ENCODE peak calls at places on chromosomes 2 and 18, in seven cellular contexts. N, D, B, O, J, T and K are unnamed samples. For H4K20me1, the result is how much of the 10 kb centered on the place peaks cover.

GRCh38 chr2:53530126-53530525 is 237.5 kb upstream of the CHAC2 start:
- DNase-seq in B (no peak), J (no peak), O (no peak), N (no peak), T (no peak), D (no peak), K (no peak)

GRCh38 chr18:49788327-49788908 is 24.9 kb downstream of the ACAA2 start:
- DNase-seq in D (no peak), J (no peak), T (peak), N (no peak), O (no peak), B (peak), K (no peak)

GRCh38 chr2:43399098-43399497 is 172.7 kb upstream of the ZFP36L2 start:
- DNase-seq in N (no peak), J (no peak), T (no peak), O (no peak), B (no peak), D (no peak), K (no peak)

GRCh38 chr2:173355866-173356508 is 1.3 kb downstream of the CDCA7 start:
- DNase-seq in O (no peak), J (no peak), B (peak), D (no peak), N (peak), T (no peak), K (no peak)

GRCh38 chr2:29983308-29983707 is 61.9 kb upstream of the ALK start:
- DNase-seq in B (no peak), D (no peak), J (no peak), O (no peak), N (no peak), T (no peak), K (no peak)

GRCh38 chr18:76471593-76471992 is 23.4 kb downstream of the ZNF516 start:
- DNase-seq in T (no peak), D (no peak), J (no peak), O (no peak), B (no peak), N (no peak), K (no peak)

GRCh38 chr2:158232476-158232875 is 130.8 kb downstream of the UPP2 start:
- DNase-seq in T (no peak), O (no peak), N (peak), D (peak), B (peak), J (no peak), K (no peak)

GRCh38 chr2:237210297-237210696 is 124.6 kb downstream of the COPS8 start:
- DNase-seq in O (no peak), D (no peak), T (no peak), J (no peak), B (no peak), N (no peak), K (no peak)

GRCh38 chr2:216557820-216558219 is 59.2 kb downstream of the RPL37A start:
- DNase-seq in T (no peak), J (no peak), N (no peak), B (no peak), D (no peak), O (no peak), K (no peak)

GRCh38 chr2:118388771-118389170 is 300.5 kb downstream of the INSIG2 start:
- DNase-seq in B (no peak), D (no peak), O (no peak), N (no peak), T (no peak), J (no peak), K (no peak)

GRCh38 chr2:188291617-188292445 is at the start of gene GULP1:
- DNase-seq in T (no peak), J (peak), O (peak), B (peak), N (peak), D (no peak), K (peak)

GRCh38 chr2:30759481-30759880 is 47.8 kb downstream of the CAPN13 start:
- DNase-seq in O (no peak), B (no peak), J (no peak), T (no peak), N (no peak), D (no peak), K (no peak)

GRCh38 chr18:35481960-35482366 is 15.8 kb downstream of the INO80C start:
- DNase-seq in J (no peak), D (no peak), O (no peak), B (no peak), N (peak), T (no peak), K (no peak)

GRCh38 chr2:38269421-38269820 is 107.7 kb downstream of the ATL2 start:
- DNase-seq in B (no peak), T (no peak), N (no peak), D (no peak), O (no peak), J (no peak), K (no peak)

GRCh38 chr2:47336259-47337238 is 66.4 kb upstream of the MSH2 start:
- DNase-seq in J (peak), N (no peak), T (peak), D (no peak), B (no peak), O (no peak), K (peak)

GRCh38 chr18:35506024-35506712 is 8.4 kb upstream of the INO80C start:
- DNase-seq in J (no peak), T (no peak), O (no peak), N (no peak), D (no peak), B (peak), K (no peak)

GRCh38 chr2:98808546-98808945 is 77.6 kb upstream of the MGAT4A start:
- DNase-seq in N (no peak), T (no peak), B (no peak), J (no peak), O (no peak), D (no peak), K (no peak)
- TF ChIP-seq POLR2AphosphoS5 in N (no peak), T (no peak), B (no peak), J (no peak), O (no peak), D (no peak), K (no peak)

GRCh38 chr2:236177604-236177966 is 9.4 kb upstream of the GBX2 start:
- DNase-seq in D (peak), N (peak), O (peak), T (no peak), J (peak), B (peak), K (peak)

GRCh38 chr2:236176951-236177350 is 8.8 kb upstream of the GBX2 start:
- DNase-seq in T (no peak), N (no peak), O (no peak), J (no peak), B (no peak), D (no peak), K (no peak)

GRCh38 chr2:236178921-236179652 is 10.9 kb upstream of the GBX2 start:
- DNase-seq in N (no peak), B (peak), T (no peak), D (no peak), O (no peak), J (no peak), K (peak)

GRCh38 chr2:236179653-236180500 is 11.7 kb upstream of the GBX2 start:
- DNase-seq in B (peak), O (no peak), T (no peak), D (no peak), J (no peak), N (no peak), K (peak)

GRCh38 chr2:236177967-236178909 is 10.1 kb upstream of the GBX2 start:
- DNase-seq in B (peak), D (peak), T (no peak), N (peak), J (peak), O (peak), K (peak)
- TF ChIP-seq EZH2 in B (no peak), D (no peak), T (no peak), N (no peak), J (no peak), O (no peak), K (no peak)

GRCh38 chr2:103669579-103669978 is 907.7 kb downstream of the TMEM182 start:
- DNase-seq in T (no peak), D (no peak), O (no peak), N (no peak), J (no peak), B (no peak), K (no peak)
- H4K20me1 ChIP-seq in T (under half), D (under half), O (under half), N (under half), J (under half), B (under half), K (under half)

GRCh38 chr2:3585239-3586109 is 9.4 kb upstream of the COLEC11 start:
- DNase-seq in T (no peak), D (no peak), O (no peak), J (peak), N (peak), B (peak), K (no peak)
- TF ChIP-seq POLR2AphosphoS5 in T (no peak), D (no peak), O (no peak), J (no peak), N (no peak), B (no peak), K (no peak)

GRCh38 chr18:22324191-22325131 is 93.3 kb downstream of the CTAGE1 start:
- DNase-seq in B (peak), O (peak), T (no peak), J (no peak), D (no peak), N (no peak), K (peak)
- TF ChIP-seq EZH2 in B (no peak), O (no peak), T (no peak), J (no peak), D (no peak), N (no peak), K (no peak)

GRCh38 chr2:159713691-159714585 is 1.6 kb downstream of the MARCHF7 start:
- DNase-seq in B (peak), J (peak), N (peak), D (no peak), T (no peak), O (no peak), K (no peak)
- H4K20me1 ChIP-seq in B (under half), J (under half), N (half or more), D (under half), T (under half), O (under half), K (under half)

DNA sequence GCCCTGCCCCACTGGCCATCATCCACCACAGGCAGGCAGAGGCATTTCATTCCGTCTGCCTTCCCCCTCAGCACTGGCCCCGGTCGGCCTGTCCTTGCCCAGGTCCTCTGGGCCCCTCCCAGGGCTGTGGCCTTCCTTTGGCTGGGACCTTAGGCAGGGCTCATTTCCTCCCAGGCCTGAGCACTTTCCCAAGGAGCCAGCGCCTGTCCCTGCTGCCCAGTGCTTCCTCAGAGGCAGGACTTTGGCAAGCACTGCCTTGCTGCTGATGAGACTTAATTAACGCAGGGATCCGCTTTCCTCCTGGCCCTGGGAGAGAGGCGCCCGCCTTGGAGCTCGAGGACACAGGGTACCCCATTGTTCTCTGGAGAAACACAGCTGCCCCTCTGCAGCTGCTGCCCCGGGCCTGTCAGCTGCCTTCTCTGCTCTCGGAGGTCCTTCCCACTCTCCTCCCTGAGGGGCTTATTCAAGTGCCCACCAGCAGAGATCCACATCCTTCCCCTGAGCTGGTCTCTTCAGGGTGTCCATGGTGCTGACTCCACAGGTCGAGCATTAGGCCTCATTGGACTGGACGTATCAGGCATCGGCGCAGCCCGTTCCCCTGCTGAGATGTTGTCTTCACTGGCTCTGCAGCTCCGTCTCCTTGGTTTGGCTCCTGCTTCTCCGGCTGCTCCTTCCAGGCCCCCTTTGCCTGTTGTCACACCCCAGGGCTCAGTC is 42.9 kb downstream of the ATOH8 start:
- DNase-seq in T (no peak), O (no peak), N (no peak), D (no peak), B (peak), J (no peak), K (no peak)
- TF ChIP-seq POLR2AphosphoS5 in T (no peak), O (no peak), N (no peak), D (no peak), B (no peak), J (no peak), K (no peak)

DNA sequence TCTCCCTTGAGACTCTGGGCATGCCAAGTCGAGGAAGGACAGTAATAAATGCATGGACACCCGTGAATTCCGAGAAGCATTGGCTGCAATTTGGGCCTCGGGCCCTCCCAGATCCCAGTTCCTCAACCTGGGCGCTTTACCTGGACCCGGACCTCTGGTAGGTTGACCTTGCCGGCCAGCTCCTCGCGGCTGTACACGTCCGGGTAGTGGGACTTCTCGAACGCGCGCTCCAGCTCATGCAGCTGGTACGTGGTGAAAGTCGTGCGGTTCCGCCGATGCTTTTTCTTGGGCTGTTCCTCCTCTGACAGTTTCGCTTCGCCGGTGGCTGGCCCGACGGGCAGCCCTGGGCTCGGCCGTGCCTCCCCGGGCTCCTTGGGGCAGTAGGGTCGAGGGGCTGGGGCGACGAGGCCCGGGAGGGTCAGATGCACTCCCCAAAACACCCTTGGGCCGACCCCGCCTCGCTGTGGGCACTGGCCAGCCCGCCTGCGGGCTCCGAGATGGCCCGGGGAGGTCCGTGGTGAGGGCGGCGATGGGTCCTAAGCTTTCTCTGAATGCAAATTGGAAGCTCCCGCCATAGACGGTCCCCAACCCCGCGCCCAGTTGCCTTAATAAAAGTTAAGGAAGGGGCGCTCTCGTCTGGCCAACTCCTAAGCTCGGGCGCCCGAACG is 899 bp downstream of the RAX start:
- DNase-seq in B (no peak), J (no peak), D (no peak), N (no peak), O (peak), T (no peak), K (peak)
- TF ChIP-seq EZH2 in B (peak), J (no peak), D (no peak), N (no peak), O (peak), T (peak), K (peak)